ENCODE peak calls at places on chromosomes 5 and 9, in six cellular contexts. G is endothelial cell of umbilical vein, U is GM23248, V is MM.1S, R is HCT116, M is hepatocyte. A is an unnamed sample.
A peak's percentile ranks its signal among the peaks of the same experiment; 100 is the strongest.

GRCh38 chr5:147565524-147565923 is 55.7 kb upstream of the DPYSL3 start:
- DNase-seq in G (no peak), U (peak; percentile 77), V (no peak), R (no peak), M (peak; percentile 18), A (peak; percentile 79)

GRCh38 chr9:14317667-14318255 is 3.8 kb upstream of the NFIB start:
- DNase-seq in G (peak; percentile 49), U (no peak), V (no peak), R (no peak), M (no peak), A (no peak)

GRCh38 chr5:174115226-174115625 is 69.7 kb downstream of the NSG2 start:
- DNase-seq in G (no peak), U (no peak), V (no peak), R (no peak), M (no peak), A (no peak)

GRCh38 chr5:113574417-113574816 is 60.9 kb downstream of the YTHDC2 start:
- DNase-seq in G (no peak), U (peak; percentile 78), V (no peak), R (no peak), M (no peak), A (peak; percentile 74)

GRCh38 chr9:83220737-83221136 is 157.8 kb upstream of the RASEF start:
- DNase-seq in G (peak; percentile 85), U (peak; percentile 84), V (no peak), R (no peak), M (peak; percentile 65), A (peak; percentile 89)

GRCh38 chr9:117354252-117354847 is 60.5 kb downstream of the ASTN2 start:
- DNase-seq in G (no peak), U (no peak), V (no peak), R (no peak), M (no peak), A (no peak)

GRCh38 chr5:96370981-96371380 is 62.1 kb downstream of the PCSK1 start:
- DNase-seq in G (peak; percentile 90), U (no peak), V (no peak), R (no peak), M (no peak), A (no peak)

GRCh38 chr9:129554649-129555048 is 66.3 kb downstream of the C9orf50 start:
- DNase-seq in G (peak; percentile 18), U (no peak), V (no peak), R (no peak), M (no peak), A (no peak)

GRCh38 chr5:174935854-174936474 is 211.6 kb downstream of the MSX2 start:
- DNase-seq in G (peak; percentile 14), U (peak; percentile 65), V (peak; percentile 23), R (peak; percentile 51), M (peak; percentile 81), A (peak; percentile 12)

GRCh38 chr9:113274474-113275146 is 762 bp downstream of the CDC26 start:
- DNase-seq in G (peak; percentile 66), U (peak; percentile 82), V (peak; percentile 74), R (peak; percentile 48), M (peak; percentile 86), A (peak; percentile 43)

GRCh38 chr9:100020121-100020780 is 78.5 kb downstream of the ERP44 start:
- DNase-seq in G (no peak), U (peak; percentile 67), V (no peak), R (no peak), M (no peak), A (no peak)

GRCh38 chr5:32854473-32854872 is 143.4 kb downstream of the NPR3 start:
- DNase-seq in G (no peak), U (no peak), V (no peak), R (no peak), M (no peak), A (no peak)

GRCh38 chr5:133969654-133970324 is 1.4 kb upstream of the C5orf15 start:
- DNase-seq in G (no peak), U (peak; percentile 32), V (no peak), R (no peak), M (peak; percentile 60), A (no peak)

GRCh38 chr5:1008451-1009358 is at the start of gene NKD2:
- DNase-seq in G (peak; percentile 10), U (peak; percentile 56), V (peak; percentile 44), R (no peak), M (peak; percentile 81), A (no peak)

GRCh38 chr5:39302507-39302906 is 61.8 kb downstream of the C9 start:
- DNase-seq in G (no peak), U (no peak), V (no peak), R (no peak), M (no peak), A (no peak)

GRCh38 chr5:32814141-32814540 is 103.0 kb downstream of the NPR3 start:
- DNase-seq in G (no peak), U (peak; percentile 38), V (no peak), R (no peak), M (no peak), A (no peak)

GRCh38 chr5:109448838-109449237 is 39.1 kb upstream of the PJA2 start:
- DNase-seq in G (no peak), U (no peak), V (no peak), R (no peak), M (no peak), A (peak; percentile 40)

GRCh38 chr5:180609386-180609785 is 18.1 kb upstream of the SCGB3A1 start:
- DNase-seq in G (no peak), U (no peak), V (no peak), R (no peak), M (no peak), A (no peak)

GRCh38 chr9:89021154-89021803 is 30.0 kb downstream of the S1PR3 start:
- DNase-seq in G (peak; percentile 18), U (peak; percentile 94), V (no peak), R (peak; percentile 19), M (peak; percentile 58), A (peak; percentile 78)

GRCh38 chr5:1524799-1525623 is 1.3 kb upstream of the LPCAT1 start:
- DNase-seq in G (no peak), U (no peak), V (no peak), R (no peak), M (no peak), A (no peak)

GRCh38 chr5:139415221-139415861 is 11.5 kb upstream of the SPATA24 start:
- DNase-seq in G (no peak), U (no peak), V (peak; percentile 73), R (no peak), M (no peak), A (peak; percentile 75)

GRCh38 chr5:594241-594860 is 17.8 kb upstream of the CEP72 start:
- DNase-seq in G (no peak), U (no peak), V (no peak), R (no peak), M (no peak), A (no peak)

GRCh38 chr5:120388016-120388781 is 75.9 kb upstream of the PRR16 start:
- DNase-seq in G (peak; percentile 57), U (peak; percentile 91), V (peak; percentile 72), R (no peak), M (no peak), A (peak; percentile 88)

GRCh38 chr9:96818535-96818934 is 35.8 kb downstream of the ZNF782 start:
- DNase-seq in G (peak; percentile 4), U (peak; percentile 0), V (no peak), R (no peak), M (no peak), A (peak; percentile 17)

GRCh38 chr9:92759990-92760893 is 4.4 kb downstream of the BICD2 start:
- DNase-seq in G (no peak), U (peak; percentile 84), V (no peak), R (no peak), M (no peak), A (no peak)

DNA sequence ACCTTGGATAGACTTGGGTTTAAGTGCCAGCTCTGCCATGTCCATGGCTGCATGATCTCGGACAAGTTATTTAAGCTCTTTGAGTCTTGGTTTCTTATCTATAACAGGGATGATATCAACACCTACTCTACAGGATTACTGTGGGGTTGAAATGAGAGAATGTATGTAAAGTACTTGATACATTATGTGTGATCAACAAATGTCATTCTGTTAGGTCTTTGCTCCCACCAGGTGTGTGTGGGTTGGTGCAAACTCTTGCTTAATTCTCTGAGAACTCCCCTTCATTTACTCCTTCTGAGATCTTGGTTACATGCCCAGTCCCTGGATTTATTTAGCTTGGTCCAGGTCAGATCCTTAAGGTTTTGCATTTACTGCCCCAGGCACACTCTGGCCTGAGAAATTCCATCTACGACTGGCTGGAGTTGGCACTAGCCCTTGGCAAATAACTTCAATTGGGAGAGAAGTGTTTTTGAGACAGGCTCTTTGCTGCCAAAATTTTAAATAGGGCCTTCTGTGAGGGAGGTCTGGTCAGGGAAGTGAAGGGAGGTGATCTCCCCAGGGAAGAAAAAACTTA is 63.5 kb upstream of the KLF9 start:
- DNase-seq in G (no peak), U (no peak), V (no peak), R (no peak), M (no peak), A (no peak)
- H3K4me1 ChIP-seq in G (peaks cover 37% of the 10 kb centered on the region), U (peaks cover 20% of the 10 kb centered on the region), V (no peaks in the 10 kb centered on the region), R (no peaks in the 10 kb centered on the region), M (peaks cover 46% of the 10 kb centered on the region), A (peaks cover 30% of the 10 kb centered on the region)

DNA sequence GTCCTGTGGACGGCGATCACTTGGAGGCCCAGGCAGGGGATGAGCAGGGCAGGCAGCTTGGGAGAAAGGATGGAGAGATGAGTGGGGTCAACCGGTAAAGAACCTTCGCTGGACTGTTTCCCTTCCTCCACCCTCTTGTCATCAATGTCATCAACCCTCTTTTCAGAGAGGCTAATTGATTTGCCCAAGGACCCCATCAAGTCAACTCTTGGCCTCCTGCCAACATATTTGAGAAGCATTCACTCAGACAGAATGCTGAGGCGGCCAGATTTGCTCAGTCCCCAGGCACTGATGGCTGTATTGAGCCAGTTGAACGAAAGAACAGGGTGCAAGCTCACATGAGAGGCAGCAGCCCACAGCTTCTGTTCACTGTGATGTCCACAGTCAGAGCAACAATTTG is 193.5 kb downstream of the RFK start:
- DNase-seq in G (no peak), U (no peak), V (no peak), R (no peak), M (no peak), A (no peak)
- H2AFZ ChIP-seq in G (no peak overlapping the region), U (no peak overlapping the region), V (no peak overlapping the region), R (no peak overlapping the region), M (no peak overlapping the region), A (no peak overlapping the region)

GRCh38 chr9:135244271-135244691 is 156.8 kb downstream of the OLFM1 start:
- DNase-seq in G (no peak), U (no peak), V (no peak), R (no peak), M (no peak), A (no peak)
- H3K9me3 ChIP-seq in G (no peaks in the 10 kb centered on the region), U (no peaks in the 10 kb centered on the region), V (no peaks in the 10 kb centered on the region), R (no peaks in the 10 kb centered on the region), M (no peaks in the 10 kb centered on the region), A (peaks cover 59% of the 10 kb centered on the region)

DNA sequence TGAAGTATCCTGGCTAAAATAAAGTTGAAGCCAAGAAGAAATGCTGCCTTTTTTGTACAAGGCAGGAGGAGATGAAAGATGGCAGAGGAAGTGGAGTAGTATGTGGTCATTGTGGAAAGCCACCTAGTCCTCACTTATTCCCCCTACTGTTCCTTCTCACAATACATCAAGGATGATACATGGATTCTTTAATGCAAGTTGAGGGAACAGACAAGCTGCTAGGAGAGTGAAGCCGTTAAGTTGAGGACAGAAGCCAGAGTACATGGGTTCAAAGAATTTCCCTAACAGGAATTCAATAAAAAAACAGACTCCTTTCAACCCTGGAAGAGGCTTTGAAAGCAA is 73.8 kb downstream of the MRPS27 start:
- DNase-seq in G (peak; percentile 68), U (no peak), V (no peak), R (no peak), M (no peak), A (no peak)
- H3K4me1 ChIP-seq in G (peaks cover 57% of the 10 kb centered on the region), U (peaks cover 57% of the 10 kb centered on the region), V (peaks cover 20% of the 10 kb centered on the region), R (peaks cover 49% of the 10 kb centered on the region), M (peaks cover 24% of the 10 kb centered on the region), A (peaks cover 11% of the 10 kb centered on the region)

A was measured in mammary epithelial cell.